ENCODE peak calls at places on chromosomes 13 and 19, in four cellular contexts. U, S, E and V are unnamed samples.

GRCh38 chr19:5037936-5038335 is 69.0 kb downstream of the KDM4B start:
- DNase-seq in U (no peak), S (no peak), E (no peak), V (no peak)

GRCh38 chr13:102373221-102373620 is 28.6 kb downstream of the FGF14 start:
- DNase-seq in U (no peak), S (no peak), E (no peak), V (no peak)

GRCh38 chr13:74280795-74281490 is 146.7 kb upstream of the KLF12 start:
- DNase-seq in U (no peak), S (peak), E (no peak), V (no peak)

GRCh38 chr13:111868716-111869115 is 198.2 kb upstream of the SOX1 start:
- DNase-seq in U (no peak), S (no peak), E (no peak), V (no peak)

GRCh38 chr19:4988770-4989251 is 19.9 kb downstream of the KDM4B start:
- DNase-seq in U (no peak), S (peak), E (peak), V (peak)

GRCh38 chr13:75512253-75512652 is 25.4 kb downstream of the COMMD6 start:
- DNase-seq in U (no peak), S (no peak), E (no peak), V (no peak)

GRCh38 chr13:60944016-60944415 is 471.6 kb downstream of the PCDH20 start:
- DNase-seq in U (no peak), S (no peak), E (no peak), V (no peak)

GRCh38 chr19:38838986-38839761 is 7.6 kb upstream of the ECH1 start:
- DNase-seq in U (no peak), S (no peak), E (no peak), V (no peak)

GRCh38 chr19:48698046-48698445 is 2.3 kb downstream of the FUT2 start:
- DNase-seq in U (no peak), S (peak), E (no peak), V (no peak)

GRCh38 chr13:27631156-27631555 is 9.5 kb downstream of the POLR1D start:
- DNase-seq in U (no peak), S (no peak), E (no peak), V (no peak)

GRCh38 chr13:107712145-107712544 is 503.2 kb downstream of the LIG4 start:
- DNase-seq in U (no peak), S (no peak), E (no peak), V (no peak)

GRCh38 chr19:43555185-43555770 is 20.0 kb downstream of the XRCC1 start:
- DNase-seq in U (peak), S (peak), E (peak), V (peak)

GRCh38 chr13:45007225-45007624 is 17.9 kb downstream of the GPALPP1 start:
- DNase-seq in U (no peak), S (no peak), E (no peak), V (no peak)

GRCh38 chr13:68540244-68540643 is 1310.1 kb upstream of the PCDH9 start:
- DNase-seq in U (no peak), S (no peak), E (no peak), V (no peak)

GRCh38 chr13:75366380-75367280 is 115.3 kb downstream of the TBC1D4 start:
- DNase-seq in U (no peak), S (no peak), E (no peak), V (no peak)

GRCh38 chr13:20043207-20043925 is 84.8 kb downstream of the ZMYM2 start:
- DNase-seq in U (no peak), S (no peak), E (no peak), V (no peak)

GRCh38 chr19:7926021-7926726 is at the start of gene CTXN1:
- DNase-seq in U (no peak), S (no peak), E (peak), V (peak)

GRCh38 chr19:6273701-6274601 is 5.8 kb downstream of the MLLT1 start:
- DNase-seq in U (no peak), S (peak), E (no peak), V (no peak)

GRCh38 chr19:4742717-4743646 is 19.3 kb upstream of the DPP9 start:
- DNase-seq in U (no peak), S (no peak), E (peak), V (no peak)

GRCh38 chr13:64819081-64819480 is 2411.1 kb downstream of the PCDH9 start:
- DNase-seq in U (no peak), S (peak), E (no peak), V (no peak)

GRCh38 chr19:19405919-19406877 is 723 bp downstream of the GATAD2A start:
- DNase-seq in U (no peak), S (peak), E (peak), V (peak)

GRCh38 chr19:18306903-18307681 is 15.8 kb downstream of the LSM4 start:
- DNase-seq in U (no peak), S (no peak), E (no peak), V (no peak)

GRCh38 chr13:22253107-22253506 is 582.2 kb downstream of the FGF9 start:
- DNase-seq in U (no peak), S (no peak), E (no peak), V (no peak)

GRCh38 chr13:51125495-51126226 is 14.6 kb upstream of the C13orf42 start:
- DNase-seq in U (peak), S (peak), E (peak), V (peak)

GRCh38 chr19:3266792-3267469 is 42.5 kb downstream of the CELF5 start:
- DNase-seq in U (no peak), S (no peak), E (no peak), V (no peak)

GRCh38 chr13:30338331-30338851 is 31.0 kb upstream of the KATNAL1 start:
- DNase-seq in U (no peak), S (peak), E (no peak), V (no peak)

GRCh38 chr19:18046066-18046718 is 38.2 kb downstream of the ARRDC2 start:
- DNase-seq in U (no peak), S (peak), E (peak), V (no peak)

GRCh38 chr13:110106726-110107125 is 200.2 kb downstream of the COL4A1 start:
- DNase-seq in U (no peak), S (no peak), E (no peak), V (no peak)

GRCh38 chr19:5436101-5436947 is 18.9 kb upstream of the ZNRF4 start:
- DNase-seq in U (peak), S (peak), E (peak), V (peak)

GRCh38 chr19:57212109-57212508 is 18.7 kb upstream of the AURKC start:
- DNase-seq in U (no peak), S (peak), E (no peak), V (no peak)

GRCh38 chr19:33339016-33339749 is 34.3 kb upstream of the CEBPG start:
- DNase-seq in U (no peak), S (no peak), E (no peak), V (no peak)

GRCh38 chr19:36837525-36837901 is 674 bp downstream of the ZNF790 start:
- DNase-seq in U (no peak), S (no peak), E (peak), V (no peak)

GRCh38 chr13:65597839-65598818 is 1632.0 kb downstream of the PCDH9 start:
- DNase-seq in U (no peak), S (peak), E (peak), V (no peak)

GRCh38 chr13:94435604-94436226 is 43.8 kb downstream of the DCT start:
- DNase-seq in U (no peak), S (peak), E (peak), V (peak)

GRCh38 chr13:46178143-46178542 is 3.8 kb downstream of the LCP1 start:
- DNase-seq in U (no peak), S (no peak), E (no peak), V (no peak)

DNA sequence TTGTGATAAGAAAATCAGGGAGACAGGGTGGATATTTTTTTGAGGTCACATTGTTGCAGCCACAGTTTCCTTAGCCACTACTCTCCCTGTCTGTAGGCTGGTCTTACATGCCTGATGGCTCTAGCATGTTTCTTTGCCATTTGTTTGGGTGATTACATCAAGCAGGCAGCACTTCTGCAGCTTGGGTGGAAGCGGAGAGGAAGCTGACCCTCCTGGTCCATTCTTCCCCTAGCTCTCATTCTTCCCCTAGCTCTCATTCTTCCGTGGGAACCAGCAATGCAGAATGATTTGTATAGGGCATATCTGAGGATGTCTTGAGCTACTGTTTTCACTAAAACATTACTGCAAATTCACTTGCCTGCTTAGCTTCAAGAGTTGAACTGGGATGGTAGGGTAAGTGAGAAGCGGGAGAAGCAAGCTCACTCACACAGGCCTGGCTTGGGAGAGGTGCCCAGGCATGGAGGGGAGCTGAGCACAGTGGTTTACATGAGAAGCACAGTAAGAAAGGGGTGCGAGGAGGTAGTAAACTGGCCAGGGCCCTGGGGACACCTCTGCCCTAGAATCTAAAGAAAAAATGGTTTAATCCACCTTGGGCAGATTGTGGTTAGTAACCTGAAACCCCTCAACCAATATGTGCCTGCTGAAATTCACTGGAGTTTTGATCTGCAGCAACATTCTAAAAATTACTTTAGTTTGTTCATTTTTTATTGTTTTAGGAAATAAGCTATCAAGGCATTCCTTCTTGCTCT is 538.9 kb downstream of the RFC3 start:
- DNase-seq in U (no peak), S (no peak), E (no peak), V (no peak)
- H3K4ac ChIP-seq in U (no peak), S (peak), E (no peak), V (no peak)

DNA sequence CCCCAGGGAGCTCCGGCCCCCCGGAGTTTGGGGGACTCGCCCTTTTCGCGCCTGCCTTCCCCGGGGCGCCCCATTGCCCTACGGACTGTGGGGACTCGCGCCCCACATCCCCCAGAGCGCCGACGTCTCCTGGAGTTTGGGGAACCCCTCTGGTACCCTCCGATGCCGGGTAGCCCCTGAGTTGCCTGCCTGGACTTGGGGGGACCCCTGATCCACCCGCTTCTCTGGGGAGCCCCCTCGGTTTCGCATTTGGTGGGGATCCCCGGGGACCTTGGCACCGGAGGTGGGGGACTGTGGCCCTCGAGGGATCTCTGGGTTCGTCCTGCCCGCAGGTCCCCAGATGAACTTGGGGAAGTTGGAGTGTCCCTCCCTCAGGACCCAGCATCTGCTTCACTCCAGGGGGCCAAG is 782 bp downstream of the EFNA2 start:
- DNase-seq in U (no peak), S (no peak), E (no peak), V (no peak)
- H3K4ac ChIP-seq in U (no peak), S (no peak), E (peak), V (peak)

GRCh38 chr19:10884273-10884672 is 12.9 kb downstream of the CARM1 start:
- DNase-seq in U (no peak), S (peak), E (no peak), V (no peak)

GRCh38 chr19:10888421-10888866 is 17.1 kb downstream of the CARM1 start:
- DNase-seq in U (peak), S (no peak), E (peak), V (no peak)

GRCh38 chr19:10889880-10890279 is 18.5 kb downstream of the CARM1 start:
- DNase-seq in U (no peak), S (no peak), E (no peak), V (no peak)

GRCh38 chr19:10885241-10886169 is 14.2 kb downstream of the CARM1 start:
- DNase-seq in U (no peak), S (no peak), E (peak), V (no peak)

DNA sequence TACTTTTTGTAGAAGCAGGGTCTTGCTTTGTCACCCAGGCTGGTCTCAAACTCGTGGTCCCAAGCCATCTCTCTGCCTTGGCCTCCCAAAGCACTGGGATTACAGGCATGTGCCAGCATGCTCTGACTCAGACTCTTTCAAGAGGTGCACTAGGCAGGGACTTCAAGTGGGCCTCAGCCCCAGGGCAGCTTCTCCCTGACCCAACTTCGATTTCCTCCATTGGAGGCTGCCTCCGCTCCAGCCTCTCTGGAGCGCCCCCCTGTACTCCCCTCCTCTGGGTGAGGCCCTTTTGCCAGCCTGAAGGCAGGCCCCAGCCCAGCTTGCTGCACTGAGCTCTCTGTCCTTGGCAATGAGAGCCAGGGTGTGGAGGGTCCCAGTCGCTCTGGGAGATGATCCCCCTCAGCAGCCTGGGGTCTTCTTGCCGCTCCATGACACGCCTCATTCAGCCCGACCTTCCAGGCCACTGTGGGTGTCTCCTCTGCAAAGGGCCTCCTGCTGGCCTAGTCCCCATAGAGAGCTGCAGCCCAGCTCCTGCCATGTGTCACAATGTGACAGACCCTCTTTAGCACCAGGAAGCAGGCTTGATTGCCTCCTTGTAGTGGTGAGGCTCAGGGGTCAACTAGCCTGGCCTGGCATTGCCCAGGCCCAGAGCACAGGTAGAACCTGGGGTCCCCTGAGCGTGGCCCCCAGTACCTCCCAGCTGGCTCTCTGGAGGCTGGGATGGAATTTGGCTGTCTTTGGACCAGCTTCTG is 16.4 kb downstream of the CARM1 start:
- DNase-seq in U (no peak), S (no peak), E (no peak), V (no peak)
- H3K4ac ChIP-seq in U (peak), S (no peak), E (no peak), V (peak)

GRCh38 chr19:44857837-44858236 is 11.7 kb downstream of the NECTIN2 start:
- DNase-seq in U (no peak), S (no peak), E (no peak), V (no peak)
- H3K4ac ChIP-seq in U (no peak), S (no peak), E (no peak), V (no peak)

GRCh38 chr19:9324584-9324962 is 594 bp downstream of the ZNF559 start:
- DNase-seq in U (no peak), S (no peak), E (no peak), V (no peak)

GRCh38 chr19:9321338-9321737 is 2.6 kb upstream of the ZNF559 start:
- DNase-seq in U (no peak), S (no peak), E (no peak), V (no peak)

GRCh38 chr19:9323557-9323918 is 441 bp upstream of the ZNF559 start:
- DNase-seq in U (no peak), S (peak), E (peak), V (no peak)

GRCh38 chr19:9329999-9330398 is 6.0 kb downstream of the ZNF559 start:
- DNase-seq in U (no peak), S (no peak), E (no peak), V (no peak)

GRCh38 chr19:9323919-9324583 is at the start of gene ZNF559:
- DNase-seq in U (peak), S (peak), E (peak), V (peak)
- H3K4ac ChIP-seq in U (no peak), S (peak), E (no peak), V (no peak)

GRCh38 chr13:97259787-97260641 is 37.9 kb downstream of the MBNL2 start:
- DNase-seq in U (no peak), S (peak), E (peak), V (no peak)

GRCh38 chr13:97262058-97262457 is 39.9 kb downstream of the MBNL2 start:
- DNase-seq in U (no peak), S (no peak), E (no peak), V (no peak)

GRCh38 chr13:97258801-97259200 is 36.7 kb downstream of the MBNL2 start:
- DNase-seq in U (no peak), S (peak), E (peak), V (no peak)

GRCh38 chr13:97263160-97263559 is 41.0 kb downstream of the MBNL2 start:
- DNase-seq in U (no peak), S (no peak), E (no peak), V (no peak)

DNA sequence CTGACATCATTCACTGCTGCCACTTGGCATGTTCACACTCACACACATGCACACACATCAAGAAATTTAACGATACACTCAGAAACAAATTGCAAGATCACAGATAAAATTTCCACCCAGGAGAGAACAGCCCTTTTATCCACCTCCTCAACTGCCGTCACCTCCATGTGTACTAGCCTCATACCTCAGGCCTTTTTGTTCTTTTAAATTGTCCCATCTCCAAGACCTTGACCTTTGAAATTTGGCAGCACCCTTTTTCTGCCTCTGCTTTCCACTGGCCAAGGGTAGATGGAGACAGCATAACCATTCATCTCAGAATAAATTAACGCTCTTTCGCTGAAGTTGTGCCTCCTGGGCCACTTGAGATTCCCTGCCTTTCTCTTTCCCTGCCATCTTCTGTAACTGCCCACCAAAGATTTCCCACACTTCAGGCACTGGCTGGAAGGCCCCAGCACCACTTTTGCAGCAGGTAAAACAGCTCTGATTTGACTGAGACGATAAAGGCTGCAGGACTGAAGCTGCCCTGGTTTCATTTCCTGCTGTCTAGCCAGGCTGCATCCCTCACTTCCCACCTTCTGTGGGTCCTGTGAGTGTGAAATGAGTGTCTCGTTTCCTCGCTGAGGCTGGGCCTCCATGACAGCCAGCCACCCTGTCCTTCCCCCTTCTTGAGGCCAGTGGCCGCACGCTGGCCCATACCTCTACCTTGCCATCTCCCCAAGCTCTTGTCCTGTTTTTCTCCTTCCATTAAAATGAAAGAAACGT is 39.3 kb downstream of the MBNL2 start:
- DNase-seq in U (no peak), S (no peak), E (no peak), V (no peak)
- H3K4ac ChIP-seq in U (no peak), S (peak), E (no peak), V (no peak)